ENCODE peak calls at places on chromosomes 13 and 19, in ten cellular contexts. B is IMR-90, E is MM.1S, P is tibial artery, G is heart left ventricle, Z is uterus, U is cardiac muscle cell, D is neural progenitor cell, Q is AG10803, O is tibial nerve. F is an unnamed sample.

GRCh38 chr13:71864981-71865857 is 1.8 kb downstream of the DACH1 start:
- DNase-seq in B (no peak), E (no peak), P (no peak), G (peak), Z (peak), U (peak), D (peak), Q (no peak), O (no peak), F (no peak)

GRCh38 chr13:51047434-51048165 is 63.5 kb downstream of the C13orf42 start:
- DNase-seq in B (no peak), E (no peak), P (no peak), G (no peak), Z (no peak), U (no peak), D (no peak), Q (no peak), O (no peak), F (no peak)

GRCh38 chr19:41234512-41235208 is 15.6 kb downstream of the AXL start:
- DNase-seq in B (no peak), E (no peak), P (no peak), G (no peak), Z (no peak), U (no peak), D (no peak), Q (no peak), O (no peak), F (no peak)

GRCh38 chr19:39103151-39103550 is 19.0 kb downstream of the ACP7 start:
- DNase-seq in B (no peak), E (no peak), P (no peak), G (no peak), Z (no peak), U (no peak), D (no peak), Q (no peak), O (no peak), F (no peak)

GRCh38 chr13:19178901-19179593 is 2.6 kb downstream of the TUBA3C start:
- DNase-seq in B (no peak), E (no peak), P (no peak), G (no peak), Z (no peak), U (no peak), D (no peak), Q (no peak), O (no peak), F (no peak)

GRCh38 chr19:5621945-5622464 is 571 bp downstream of the SAFB2 start:
- DNase-seq in B (no peak), E (peak), P (peak), G (no peak), Z (peak), U (no peak), D (peak), Q (no peak), O (no peak), F (no peak)

GRCh38 chr13:24709186-24709913 is 29.1 kb downstream of the ATP12A start:
- DNase-seq in B (no peak), E (peak), P (no peak), G (no peak), Z (no peak), U (no peak), D (no peak), Q (no peak), O (no peak), F (no peak)

GRCh38 chr19:42350417-42350816 is 25.0 kb downstream of the MEGF8 start:
- DNase-seq in B (no peak), E (no peak), P (no peak), G (no peak), Z (no peak), U (no peak), D (no peak), Q (no peak), O (no peak), F (no peak)

GRCh38 chr19:1283207-1283916 is 2.3 kb upstream of the EFNA2 start:
- DNase-seq in B (no peak), E (no peak), P (no peak), G (no peak), Z (no peak), U (no peak), D (peak), Q (no peak), O (no peak), F (no peak)

GRCh38 chr19:46367434-46367833 is 20.5 kb downstream of the PPP5C start:
- DNase-seq in B (no peak), E (no peak), P (no peak), G (no peak), Z (no peak), U (no peak), D (no peak), Q (no peak), O (no peak), F (no peak)

GRCh38 chr13:76600086-76600485 is 286.1 kb downstream of the KCTD12 start:
- DNase-seq in B (no peak), E (no peak), P (no peak), G (no peak), Z (no peak), U (no peak), D (no peak), Q (no peak), O (no peak), F (no peak)

GRCh38 chr19:30444253-30444671 is 72.1 kb downstream of the ZNF536 start:
- DNase-seq in B (no peak), E (no peak), P (peak), G (no peak), Z (no peak), U (no peak), D (no peak), Q (no peak), O (no peak), F (no peak)

GRCh38 chr13:25738797-25739196 is 313.0 kb downstream of the SHISA2 start:
- DNase-seq in B (no peak), E (no peak), P (no peak), G (no peak), Z (no peak), U (no peak), D (no peak), Q (no peak), O (no peak), F (no peak)

GRCh38 chr19:6271721-6272410 is 7.9 kb downstream of the MLLT1 start:
- DNase-seq in B (peak), E (no peak), P (peak), G (peak), Z (peak), U (peak), D (peak), Q (peak), O (peak), F (no peak)

GRCh38 chr19:19120308-19121156 is 17.7 kb downstream of the TMEM161A start:
- DNase-seq in B (peak), E (no peak), P (no peak), G (peak), Z (peak), U (peak), D (peak), Q (peak), O (no peak), F (no peak)

GRCh38 chr13:23455401-23456185 is 22.1 kb upstream of the SACS start:
- DNase-seq in B (no peak), E (no peak), P (no peak), G (no peak), Z (no peak), U (no peak), D (no peak), Q (no peak), O (no peak), F (no peak)

GRCh38 chr13:74919914-74920313 is 562.1 kb downstream of the TBC1D4 start:
- DNase-seq in B (no peak), E (no peak), P (no peak), G (no peak), Z (no peak), U (no peak), D (no peak), Q (no peak), O (no peak), F (no peak)

GRCh38 chr13:33543631-33544030 is 258.1 kb upstream of the STARD13 start:
- DNase-seq in B (no peak), E (peak), P (no peak), G (no peak), Z (no peak), U (no peak), D (peak), Q (no peak), O (no peak), F (no peak)

GRCh38 chr13:30715837-30716236 is 19.5 kb upstream of the ALOX5AP start:
- DNase-seq in B (no peak), E (no peak), P (no peak), G (peak), Z (no peak), U (no peak), D (no peak), Q (peak), O (no peak), F (no peak)

GRCh38 chr13:72403396-72404010 is 323.9 kb downstream of the MZT1 start:
- DNase-seq in B (no peak), E (no peak), P (no peak), G (no peak), Z (no peak), U (no peak), D (no peak), Q (no peak), O (no peak), F (no peak)

GRCh38 chr13:63880705-63881104 is 2465.1 kb upstream of the PCDH20 start:
- DNase-seq in B (no peak), E (no peak), P (no peak), G (no peak), Z (no peak), U (no peak), D (no peak), Q (no peak), O (no peak), F (no peak)

GRCh38 chr19:1616396-1616795 is 11.1 kb upstream of the UQCR11 start:
- DNase-seq in B (no peak), E (no peak), P (no peak), G (no peak), Z (no peak), U (no peak), D (no peak), Q (peak), O (no peak), F (no peak)

GRCh38 chr13:29925457-29925856 is 75.0 kb upstream of the UBL3 start:
- DNase-seq in B (peak), E (no peak), P (peak), G (peak), Z (peak), U (peak), D (no peak), Q (peak), O (peak), F (no peak)

GRCh38 chr19:30236006-30236405 is 136.2 kb upstream of the ZNF536 start:
- DNase-seq in B (no peak), E (no peak), P (no peak), G (no peak), Z (no peak), U (peak), D (peak), Q (peak), O (no peak), F (no peak)

GRCh38 chr19:38837656-38838121 is 6.1 kb upstream of the ECH1 start:
- DNase-seq in B (peak), E (no peak), P (no peak), G (no peak), Z (no peak), U (no peak), D (no peak), Q (no peak), O (no peak), F (no peak)

GRCh38 chr19:32342695-32343094 is 2.7 kb upstream of the ZNF507 start:
- DNase-seq in B (no peak), E (no peak), P (no peak), G (no peak), Z (no peak), U (no peak), D (no peak), Q (no peak), O (no peak), F (no peak)

GRCh38 chr13:45713721-45714120 is 11.6 kb downstream of the CBY2 start:
- DNase-seq in B (no peak), E (no peak), P (no peak), G (no peak), Z (no peak), U (no peak), D (no peak), Q (no peak), O (no peak), F (no peak)

GRCh38 chr19:6532244-6532999 is 1.6 kb downstream of the TNFSF9 start:
- DNase-seq in B (no peak), E (peak), P (no peak), G (no peak), Z (no peak), U (no peak), D (no peak), Q (no peak), O (no peak), F (no peak)

GRCh38 chr19:11238041-11238440 is 1.4 kb upstream of the ANGPTL8 start:
- DNase-seq in B (no peak), E (no peak), P (no peak), G (no peak), Z (no peak), U (no peak), D (no peak), Q (no peak), O (no peak), F (no peak)

GRCh38 chr13:37788346-37788745 is 81.2 kb downstream of the TRPC4 start:
- DNase-seq in B (no peak), E (no peak), P (no peak), G (no peak), Z (no peak), U (no peak), D (no peak), Q (no peak), O (no peak), F (no peak)

GRCh38 chr19:39007096-39007495 is 25.3 kb downstream of the FBXO27 start:
- DNase-seq in B (no peak), E (no peak), P (no peak), G (no peak), Z (no peak), U (no peak), D (no peak), Q (no peak), O (no peak), F (no peak)

GRCh38 chr13:62049992-62050391 is 634.3 kb upstream of the PCDH20 start:
- DNase-seq in B (no peak), E (no peak), P (no peak), G (no peak), Z (no peak), U (no peak), D (no peak), Q (no peak), O (no peak), F (no peak)

GRCh38 chr19:49331616-49332055 is 3.6 kb upstream of the CD37 start:
- DNase-seq in B (peak), E (peak), P (peak), G (peak), Z (no peak), U (peak), D (peak), Q (peak), O (no peak), F (peak)

GRCh38 chr19:52028780-52029123 is 573 bp upstream of the ZNF614 start:
- DNase-seq in B (no peak), E (no peak), P (no peak), G (no peak), Z (no peak), U (no peak), D (no peak), Q (no peak), O (no peak), F (no peak)

GRCh38 chr19:7850975-7851622 is 21.1 kb downstream of the EVI5L start:
- DNase-seq in B (no peak), E (no peak), P (no peak), G (no peak), Z (no peak), U (no peak), D (no peak), Q (no peak), O (no peak), F (no peak)

GRCh38 chr13:113536461-113537110 is 46.1 kb upstream of the DCUN1D2 start:
- DNase-seq in B (no peak), E (no peak), P (peak), G (no peak), Z (no peak), U (no peak), D (no peak), Q (no peak), O (no peak), F (no peak)

GRCh38 chr13:27621116-27621365 is 651 bp upstream of the POLR1D start:
- DNase-seq in B (no peak), E (no peak), P (no peak), G (no peak), Z (no peak), U (no peak), D (no peak), Q (no peak), O (no peak), F (no peak)

GRCh38 chr13:27622102-27622820 is 569 bp downstream of the POLR1D start:
- DNase-seq in B (peak), E (no peak), P (no peak), G (no peak), Z (no peak), U (peak), D (no peak), Q (peak), O (no peak), F (no peak)

GRCh38 chr13:27624071-27624470 is 2.4 kb downstream of the POLR1D start:
- DNase-seq in B (no peak), E (no peak), P (no peak), G (no peak), Z (no peak), U (no peak), D (no peak), Q (no peak), O (no peak), F (no peak)

GRCh38 chr13:27621366-27622101 is at the start of gene POLR1D:
- DNase-seq in B (peak), E (peak), P (peak), G (peak), Z (peak), U (peak), D (peak), Q (peak), O (peak), F (peak)

GRCh38 chr13:27622881-27623280 is 1.2 kb downstream of the POLR1D start:
- DNase-seq in B (no peak), E (no peak), P (no peak), G (no peak), Z (no peak), U (no peak), D (no peak), Q (peak), O (no peak), F (no peak)
- H3K4me3 ChIP-seq in B (no peak), E (peak), P (no peak), G (no peak), Z (no peak), U (peak), D (peak), Q (peak), O (peak), F (peak)

GRCh38 chr13:41944229-41944628 is 16.7 kb downstream of the VWA8 start:
- DNase-seq in B (no peak), E (no peak), P (no peak), G (no peak), Z (no peak), U (no peak), D (no peak), Q (peak), O (no peak), F (no peak)

GRCh38 chr13:41941174-41941573 is 19.7 kb downstream of the VWA8 start:
- DNase-seq in B (peak), E (no peak), P (no peak), G (no peak), Z (no peak), U (peak), D (no peak), Q (no peak), O (no peak), F (no peak)

GRCh38 chr13:41944635-41945401 is 16.1 kb downstream of the VWA8 start:
- DNase-seq in B (no peak), E (no peak), P (no peak), G (no peak), Z (no peak), U (no peak), D (no peak), Q (no peak), O (no peak), F (no peak)

GRCh38 chr13:41939403-41939802 is 21.5 kb downstream of the VWA8 start:
- DNase-seq in B (no peak), E (no peak), P (no peak), G (no peak), Z (no peak), U (no peak), D (no peak), Q (no peak), O (no peak), F (no peak)

GRCh38 chr13:41942462-41943094 is 18.3 kb downstream of the VWA8 start:
- DNase-seq in B (peak), E (no peak), P (no peak), G (no peak), Z (no peak), U (peak), D (peak), Q (peak), O (no peak), F (no peak)
- TF ChIP-seq CTCF in B (peak), E (peak), P (no peak), G (no peak), Z (no peak), U (peak), D (peak), Q (peak), O (no peak), F (peak)

GRCh38 chr19:45215391-45216191 is 29.6 kb downstream of the EXOC3L2 start:
- DNase-seq in B (no peak), E (no peak), P (no peak), G (no peak), Z (no peak), U (peak), D (peak), Q (no peak), O (no peak), F (no peak)
- H3K4me3 ChIP-seq in B (no peak), E (no peak), P (no peak), G (peak), Z (no peak), U (no peak), D (peak), Q (no peak), O (no peak), F (no peak)

DNA sequence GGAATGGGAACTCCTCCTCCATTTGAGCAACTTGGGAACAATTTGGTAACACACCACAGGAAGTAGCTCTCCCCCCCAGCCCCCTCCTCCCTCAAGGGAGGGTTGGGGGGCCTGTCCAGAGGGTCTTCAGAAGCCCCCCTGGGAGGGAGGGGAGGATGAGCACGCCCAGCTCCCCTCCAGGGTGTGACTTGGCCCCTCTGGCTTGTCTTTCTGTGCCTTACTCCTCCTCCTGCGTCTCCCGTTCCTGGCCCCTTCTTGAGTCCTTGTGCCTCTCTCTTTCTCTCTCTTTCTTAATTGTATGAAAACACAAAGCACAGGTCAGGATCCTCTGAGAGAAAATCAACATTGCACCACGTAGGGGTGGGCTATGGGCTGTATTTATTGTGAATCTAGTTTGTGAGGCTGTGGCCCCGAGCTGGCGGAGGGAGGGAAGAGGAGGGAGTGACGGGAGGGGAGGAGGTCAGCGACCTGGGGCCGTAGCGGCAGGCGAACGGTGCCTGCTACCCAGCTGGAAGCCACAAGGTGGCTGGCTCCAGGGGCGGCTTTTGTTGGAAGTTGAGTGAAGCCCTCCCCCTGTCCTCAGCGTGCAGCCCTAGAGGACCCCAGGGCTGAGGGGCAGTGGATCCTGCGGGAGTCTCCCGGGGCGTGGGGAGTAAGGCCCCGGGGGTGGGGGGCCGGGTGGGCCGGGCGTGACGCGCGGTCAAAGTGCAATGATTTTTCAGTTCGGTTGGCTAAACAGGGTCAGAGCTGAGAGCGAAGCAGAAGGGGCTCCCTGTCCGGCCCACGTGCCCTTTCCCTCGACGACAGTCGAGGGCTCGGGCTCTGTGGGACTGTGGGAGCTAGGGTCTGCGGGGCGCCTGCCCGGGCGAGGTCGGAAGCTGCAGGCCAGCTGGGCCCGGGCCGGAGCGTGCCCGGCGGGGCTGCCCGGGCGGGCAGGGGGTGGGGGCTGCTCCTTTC is 6.4 kb downstream of the LYL1 start:
- DNase-seq in B (no peak), E (no peak), P (no peak), G (peak), Z (peak), U (peak), D (peak), Q (no peak), O (no peak), F (no peak)
- TF ChIP-seq CTCF in B (no peak), E (peak), P (peak), G (no peak), Z (no peak), U (peak), D (peak), Q (peak), O (no peak), F (peak)

F was measured in GM12864.